ENCODE peak calls at places on chromosomes 6 and 20, in six cellular contexts. G is foreskin fibroblast, S is lung microvascular endothelial cell, X is AML-193, P is activated gamma-delta T cell, C is NCI-H2081 treated with DMSO at 0.1 percent for 48 hours. H is an unnamed sample.

GRCh38 chr6:15911753-15912504 is 217.0 kb upstream of the MYLIP start:
- DNase-seq in S (no peak), X (no peak), G (no peak), C (no peak), P (no peak), H (no peak)

GRCh38 chr20:11331096-11331495 is 586.6 kb upstream of the BTBD3 start:
- DNase-seq in P (no peak), C (no peak), G (no peak), X (no peak), S (no peak), H (no peak)

GRCh38 chr20:49516916-49517315 is 34.4 kb upstream of the KCNB1 start:
- DNase-seq in P (no peak), C (no peak), G (no peak), X (no peak), S (no peak), H (no peak)

GRCh38 chr20:25250508-25250907 is 2.6 kb downstream of the PYGB start:
- DNase-seq in X (no peak), S (no peak), G (no peak), C (no peak), P (no peak), H (no peak)

GRCh38 chr6:166760288-166760687 is 133.2 kb upstream of the RPS6KA2 start:
- DNase-seq in S (no peak), P (no peak), X (no peak), G (no peak), C (no peak), H (no peak)

GRCh38 chr6:9204171-9204570 is 768.8 kb upstream of the SLC35B3 start:
- DNase-seq in C (no peak), S (peak; percentile 38), P (no peak), X (no peak), G (peak; percentile 86), H (no peak)

GRCh38 chr6:134314236-134314821 is 3.6 kb downstream of the SGK1 start:
- DNase-seq in X (no peak), S (no peak), C (no peak), P (no peak), G (no peak), H (no peak)

GRCh38 chr6:131740161-131740560 is 29.3 kb upstream of the CTAGE9 start:
- DNase-seq in G (peak; percentile 73), X (no peak), S (no peak), P (no peak), C (no peak), H (no peak)

GRCh38 chr6:113326781-113327180 is 530.4 kb upstream of the MARCKS start:
- DNase-seq in S (no peak), P (no peak), C (no peak), X (no peak), G (no peak), H (no peak)

GRCh38 chr6:30914854-30915590 is 984 bp downstream of the VARS2 start:
- DNase-seq in P (no peak), G (no peak), C (no peak), S (no peak), X (no peak), H (peak; percentile 12)

GRCh38 chr20:18837710-18838109 is 24.1 kb downstream of the SCP2D1 start:
- DNase-seq in S (no peak), C (no peak), P (no peak), X (no peak), G (no peak), H (no peak)

GRCh38 chr20:20217626-20218025 is 150.3 kb upstream of the INSM1 start:
- DNase-seq in C (no peak), P (no peak), X (no peak), S (no peak), G (no peak), H (no peak)

GRCh38 chr6:157203312-157203744 is 120.0 kb downstream of the TMEM242 start:
- DNase-seq in X (no peak), P (no peak), S (no peak), C (no peak), G (no peak), H (no peak)

GRCh38 chr20:3115190-3116107 is 30.9 kb upstream of the AVP start:
- DNase-seq in S (peak; percentile 56), G (no peak), C (no peak), P (no peak), X (peak; percentile 15), H (peak; percentile 15)

GRCh38 chr20:46953596-46953995 is 59.0 kb downstream of the EYA2 start:
- DNase-seq in P (no peak), S (no peak), C (no peak), X (no peak), G (no peak), H (no peak)

GRCh38 chr6:147016440-147016839 is 187.8 kb upstream of the STXBP5 start:
- DNase-seq in G (no peak), C (no peak), X (no peak), S (no peak), P (no peak), H (no peak)

GRCh38 chr6:130697661-130698535 is 129.3 kb upstream of the SMLR1 start:
- DNase-seq in C (no peak), X (peak; percentile 39), S (peak; percentile 43), P (no peak), G (peak; percentile 66), H (no peak)

GRCh38 chr20:63945031-63945658 is 11.1 kb downstream of the UCKL1 start:
- DNase-seq in C (no peak), S (no peak), G (no peak), X (no peak), P (no peak), H (no peak)

GRCh38 chr6:129667034-129667433 is 42.9 kb downstream of the ARHGAP18 start:
- DNase-seq in S (no peak), X (no peak), P (no peak), C (no peak), G (no peak), H (no peak)

GRCh38 chr20:48847498-48848205 is 19.9 kb upstream of the PREX1 start:
- DNase-seq in P (no peak), X (no peak), C (no peak), G (no peak), S (no peak), H (no peak)

GRCh38 chr6:12010635-12011275 is 1.4 kb upstream of the HIVEP1 start:
- DNase-seq in P (no peak), X (peak; percentile 81), S (no peak), G (peak; percentile 61), C (no peak), H (peak; percentile 84)

GRCh38 chr6:43436577-43437282 is 9.4 kb downstream of the ABCC10 start:
- DNase-seq in C (no peak), G (peak; percentile 92), S (peak; percentile 66), X (no peak), P (no peak), H (no peak)

GRCh38 chr20:17958326-17959256 is 10.0 kb downstream of the SNX5 start:
- DNase-seq in C (no peak), S (no peak), X (no peak), P (no peak), G (no peak), H (no peak)

GRCh38 chr6:153947817-153948447 is 91.1 kb upstream of the OPRM1 start:
- DNase-seq in X (peak; percentile 35), S (no peak), C (no peak), G (no peak), P (no peak), H (no peak)

GRCh38 chr6:126063512-126064146 is 77.3 kb downstream of the TRMT11 start:
- DNase-seq in S (peak; percentile 12), P (no peak), X (no peak), G (peak; percentile 52), C (no peak), H (no peak)

GRCh38 chr6:558959-559358 is 97.9 kb downstream of the HUS1B start:
- DNase-seq in C (no peak), S (no peak), X (no peak), G (no peak), P (no peak), H (no peak)

GRCh38 chr20:22563062-22563965 is 21.1 kb downstream of the FOXA2 start:
- DNase-seq in P (no peak), X (no peak), G (no peak), C (no peak), S (no peak), H (no peak)

GRCh38 chr6:11275598-11275997 is 43.1 kb upstream of the NEDD9 start:
- DNase-seq in S (no peak), X (peak; percentile 69), P (no peak), C (no peak), G (no peak), H (no peak)

H was measured in heart right ventricle.